ENCODE peak calls at places on chromosomes 11 and 22, in eight cellular contexts. Q, A, K, M, J, I, B and O are unnamed samples.

GRCh38 chr22:38273135-38273761 is 438 bp upstream of the TMEM184B start:
- DNase-seq in B (no peak), Q (no peak), K (no peak), J (no peak), M (no peak), A (no peak), I (no peak), O (no peak)

GRCh38 chr22:38566726-38567504 is 3.1 kb downstream of the DMC1 start:
- DNase-seq in Q (no peak), I (no peak), M (no peak), B (no peak), J (no peak), K (no peak), A (no peak), O (no peak)

GRCh38 chr11:133318221-133318620 is 214.1 kb downstream of the OPCML start:
- DNase-seq in B (no peak), J (no peak), M (no peak), K (no peak), A (no peak), Q (no peak), I (no peak), O (peak)

GRCh38 chr11:76738618-76739220 is 44.4 kb upstream of the TSKU start:
- DNase-seq in B (no peak), K (no peak), A (no peak), Q (no peak), M (no peak), J (no peak), I (no peak), O (no peak)

GRCh38 chr22:35315855-35316745 is 16.4 kb downstream of the TOM1 start:
- DNase-seq in K (no peak), Q (no peak), J (no peak), M (no peak), I (no peak), B (no peak), A (no peak), O (no peak)

GRCh38 chr11:44862546-44863101 is 88.1 kb downstream of the TP53I11 start:
- DNase-seq in B (no peak), K (no peak), J (peak), Q (no peak), I (no peak), M (no peak), A (no peak), O (no peak)

GRCh38 chr11:11568651-11569229 is 53.1 kb downstream of the GALNT18 start:
- DNase-seq in K (no peak), Q (no peak), A (no peak), B (no peak), J (no peak), I (no peak), M (no peak), O (no peak)

GRCh38 chr11:1228921-1229451 is 6.1 kb downstream of the MUC5B start:
- DNase-seq in B (no peak), A (no peak), I (no peak), Q (no peak), M (no peak), J (no peak), K (no peak), O (no peak)

GRCh38 chr11:103541186-103541795 is 432.1 kb downstream of the DYNC2H1 start:
- DNase-seq in K (no peak), A (no peak), Q (no peak), J (no peak), B (peak), M (no peak), I (no peak), O (no peak)

GRCh38 chr11:87039371-87039770 is 1.6 kb downstream of the TMEM135 start:
- DNase-seq in M (no peak), J (no peak), I (no peak), B (no peak), Q (peak), A (no peak), K (no peak), O (no peak)

GRCh38 chr11:12157241-12157661 is 46.9 kb downstream of the MICAL2 start:
- DNase-seq in K (no peak), Q (peak), M (peak), B (no peak), I (no peak), A (no peak), J (peak), O (no peak)

GRCh38 chr11:72751293-72752087 is 718 bp downstream of the ARAP1 start:
- DNase-seq in Q (no peak), A (peak), K (no peak), B (no peak), J (no peak), I (peak), M (no peak), O (no peak)

GRCh38 chr11:45925550-45925949 is 3.1 kb downstream of the LARGE2 start:
- DNase-seq in K (no peak), I (peak), Q (no peak), A (no peak), B (no peak), M (no peak), J (no peak), O (no peak)

GRCh38 chr11:85955531-85955930 is 100.3 kb downstream of the CCDC83 start:
- DNase-seq in Q (no peak), M (no peak), J (peak), K (no peak), B (no peak), A (no peak), I (no peak), O (no peak)

GRCh38 chr11:95790933-95791247 is 592 bp downstream of the CEP57 start:
- DNase-seq in M (peak), I (peak), K (peak), A (peak), J (peak), B (peak), Q (peak), O (peak)

GRCh38 chr22:40120783-40121182 is 56.9 kb upstream of the TNRC6B start:
- DNase-seq in A (no peak), Q (peak), M (no peak), K (no peak), B (no peak), J (no peak), I (no peak), O (no peak)

GRCh38 chr22:18000441-18001039 is 23.8 kb downstream of the MICAL3 start:
- DNase-seq in M (no peak), B (peak), K (peak), Q (no peak), I (no peak), J (peak), A (no peak), O (no peak)